ENCODE peak calls at places on chromosome 1, in nine cellular contexts. N, Z, I, S, D, Y, R, B and L are unnamed samples.
A peak's percentile ranks its signal among the peaks of the same experiment; 100 is the strongest.

GRCh38 chr1:113949007-113949406 is 19.9 kb downstream of the HIPK1 start:
- DNase-seq in N (peak; percentile 13), Z (no peak), I (no peak), S (no peak), D (no peak), Y (no peak), R (no peak), B (no peak), L (no peak)

GRCh38 chr1:114561333-114561732 is 20.1 kb downstream of the BCAS2 start:
- DNase-seq in N (no peak), Z (no peak), I (no peak), S (no peak), D (no peak), Y (no peak), R (no peak), B (no peak), L (no peak)

GRCh38 chr1:214466759-214467585 is 84.4 kb downstream of the PTPN14 start:
- DNase-seq in N (no peak), Z (no peak), I (no peak), S (peak; percentile 77), D (no peak), Y (no peak), R (no peak), B (no peak), L (no peak)

GRCh38 chr1:38129971-38130370 is 83.4 kb upstream of the POU3F1 start:
- DNase-seq in N (peak; percentile 48), Z (no peak), I (no peak), S (no peak), D (no peak), Y (no peak), R (no peak), B (peak; percentile 28), L (no peak)

GRCh38 chr1:167671727-167672511 is 41.9 kb downstream of the RCSD1 start:
- DNase-seq in N (no peak), Z (no peak), I (no peak), S (no peak), D (no peak), Y (no peak), R (no peak), B (peak; percentile 66), L (no peak)

GRCh38 chr1:32773018-32773763 is 44.0 kb downstream of the YARS1 start:
- DNase-seq in N (peak; percentile 74), Z (peak; percentile 47), I (peak; percentile 93), S (peak; percentile 91), D (peak; percentile 33), Y (peak; percentile 86), R (peak; percentile 76), B (peak; percentile 71), L (peak; percentile 85)

GRCh38 chr1:37537378-37537777 is 16.7 kb downstream of the SNIP1 start:
- DNase-seq in N (peak; percentile 26), Z (peak; percentile 45), I (no peak), S (no peak), D (no peak), Y (no peak), R (no peak), B (peak; percentile 43), L (no peak)

GRCh38 chr1:204171751-204172178 is 5.6 kb upstream of the REN start:
- DNase-seq in N (peak; percentile 80), Z (no peak), I (no peak), S (no peak), D (no peak), Y (no peak), R (no peak), B (peak; percentile 14), L (no peak)

GRCh38 chr1:161359316-161359715 is 8.4 kb downstream of the CFAP126 start:
- DNase-seq in N (no peak), Z (no peak), I (no peak), S (peak; percentile 39), D (no peak), Y (no peak), R (peak; percentile 50), B (no peak), L (no peak)

GRCh38 chr1:31390071-31390470 is 17.2 kb upstream of the FABP3 start:
- DNase-seq in N (no peak), Z (no peak), I (no peak), S (peak; percentile 47), D (no peak), Y (peak; percentile 84), R (no peak), B (no peak), L (no peak)

GRCh38 chr1:165824269-165824643 is 3.2 kb upstream of the UCK2 start:
- DNase-seq in N (peak; percentile 18), Z (no peak), I (no peak), S (peak; percentile 21), D (no peak), Y (no peak), R (peak; percentile 7), B (no peak), L (no peak)